ENCODE peak calls at places on chromosomes 7 and 10, in nine cellular contexts. B is NCI-H2029; W is T-cell; U is activated effector memory CD4-positive, alpha-beta T cell treated with anti-CD3 and anti-CD28 coated beads, Interleukin-2, amount 50 U/mL, for 16 hours; O is WTC11; L is D341Med; E is stimulated activated CD4-positive, alpha-beta T cell treated with anti-CD3 and anti-CD28 coated beads, Interleukin-2, amount 100 ng/mL, for 48 hours; I is iris pigment epithelial cell; C is progenitor cell of endocrine pancreas. N is an unnamed sample.

GRCh38 chr7:107029061-107029763 is 15.3 kb upstream of the PRKAR2B start:
- DNase-seq in C (no peak), O (no peak), U (no peak), I (peak), B (no peak), W (no peak), L (no peak), E (no peak), N (no peak)

GRCh38 chr7:3000566-3000965 is 43.1 kb downstream of the CARD11 start:
- DNase-seq in O (no peak), E (no peak), L (no peak), C (no peak), W (no peak), B (no peak), I (no peak), U (peak), N (no peak)

GRCh38 chr7:55021951-55022617 is 3.3 kb downstream of the EGFR start:
- DNase-seq in I (peak), W (no peak), U (no peak), O (no peak), B (no peak), L (no peak), C (no peak), E (no peak), N (no peak)

GRCh38 chr7:137169282-137169698 is 174.2 kb downstream of the PTN start:
- DNase-seq in W (no peak), C (peak), O (peak), E (no peak), B (peak), I (peak), U (no peak), L (peak), N (peak)

GRCh38 chr10:1559731-1560130 is 177.6 kb downstream of the ADARB2 start:
- DNase-seq in U (no peak), W (no peak), L (no peak), I (no peak), C (no peak), O (no peak), E (no peak), B (no peak), N (no peak)

GRCh38 chr7:128869944-128870285 is 7.3 kb downstream of the ATP6V1F start:
- DNase-seq in E (no peak), W (no peak), L (no peak), O (no peak), I (no peak), U (no peak), B (no peak), C (no peak), N (peak)

GRCh38 chr10:71621783-71622526 is 97.6 kb downstream of the C10orf105 start:
- DNase-seq in C (no peak), E (no peak), I (peak), B (no peak), U (no peak), W (no peak), O (no peak), L (no peak), N (peak)

GRCh38 chr10:35335718-35336083 is 608 bp upstream of the CCNY start:
- DNase-seq in B (no peak), U (peak), I (no peak), O (peak), W (peak), L (no peak), E (no peak), C (no peak), N (peak)

GRCh38 chr7:115707236-115707635 is 323.3 kb downstream of the TFEC start:
- DNase-seq in L (peak), C (no peak), O (peak), E (no peak), W (no peak), U (no peak), I (peak), B (peak), N (peak)

GRCh38 chr7:94888542-94888941 is 18.9 kb upstream of the PPP1R9A start:
- DNase-seq in W (no peak), O (no peak), B (peak), I (peak), E (no peak), C (no peak), L (no peak), U (no peak), N (peak)

GRCh38 chr10:78180306-78180705 is 146.6 kb downstream of the RPS24 start:
- DNase-seq in L (no peak), O (no peak), B (no peak), W (no peak), C (no peak), I (no peak), U (no peak), E (no peak), N (no peak)

GRCh38 chr7:142485617-142486226 is 227.9 kb upstream of the PRSS58 start:
- DNase-seq in O (peak), I (no peak), W (no peak), B (no peak), L (no peak), U (peak), E (no peak), C (no peak), N (peak)

GRCh38 chr10:43259981-43260761 is 6.7 kb downstream of the RASGEF1A start:
- DNase-seq in O (no peak), B (no peak), C (no peak), U (peak), E (no peak), I (peak), L (peak), W (no peak), N (no peak)

GRCh38 chr7:14720792-14721191 is 181.8 kb downstream of the DGKB start:
- DNase-seq in U (no peak), C (no peak), E (no peak), W (no peak), B (no peak), I (no peak), L (no peak), O (no peak), N (no peak)

GRCh38 chr10:103679096-103679790 is 176.1 kb downstream of the SH3PXD2A start:
- DNase-seq in B (no peak), I (no peak), L (no peak), E (no peak), U (no peak), C (no peak), O (no peak), W (no peak), N (no peak)

GRCh38 chr10:119543814-119544642 is 1.5 kb upstream of the RGS10 start:
- DNase-seq in E (no peak), I (peak), L (no peak), W (no peak), B (no peak), O (no peak), U (peak), C (no peak), N (peak)

GRCh38 chr7:124388751-124389150 is 355.9 kb upstream of the TMEM229A start:
- DNase-seq in E (no peak), W (no peak), I (no peak), L (no peak), O (no peak), U (no peak), B (no peak), C (no peak), N (no peak)

GRCh38 chr10:10293431-10293830 is 724.2 kb upstream of the CELF2 start:
- DNase-seq in O (peak), W (no peak), I (peak), B (no peak), C (no peak), E (no peak), U (no peak), L (no peak), N (peak)

GRCh38 chr10:7432884-7433726 is 22.3 kb upstream of the SFMBT2 start:
- DNase-seq in I (no peak), U (no peak), L (no peak), C (no peak), E (no peak), B (no peak), O (no peak), W (no peak), N (peak)

GRCh38 chr7:47358944-47359588 is 222.8 kb downstream of the TNS3 start:
- DNase-seq in U (no peak), L (no peak), O (no peak), E (no peak), W (no peak), B (no peak), C (no peak), I (no peak), N (no peak)

GRCh38 chr10:61822781-61823230 is 78.7 kb upstream of the ARID5B start:
- DNase-seq in E (no peak), O (no peak), I (peak), W (no peak), C (no peak), B (no peak), L (no peak), U (no peak), N (no peak)